ENCODE peak calls at places on chromosomes 5 and 9, in ten cellular contexts. E, F, Y, I, K, B, V, Z, Q and O are unnamed samples.

GRCh38 chr9:70285246-70285645 is 26.5 kb downstream of the SMC5 start:
- DNase-seq in E (no peak), F (no peak), Y (no peak), I (no peak), K (no peak), B (no peak), V (no peak), Z (no peak), Q (no peak), O (peak)

GRCh38 chr5:91194861-91195460 is 188.2 kb downstream of the ARRDC3 start:
- DNase-seq in E (no peak), F (no peak), Y (no peak), I (no peak), K (no peak), B (no peak), V (no peak), Z (no peak), Q (no peak), O (no peak)

GRCh38 chr9:133730994-133731715 is 7.0 kb downstream of the SARDH start:
- DNase-seq in E (no peak), F (no peak), Y (no peak), I (peak), K (no peak), B (no peak), V (no peak), Z (no peak), Q (no peak), O (no peak)

GRCh38 chr5:88692979-88693932 is 189.7 kb downstream of the MEF2C start:
- DNase-seq in E (no peak), F (no peak), Y (no peak), I (no peak), K (no peak), B (no peak), V (no peak), Z (no peak), Q (no peak), O (no peak)

GRCh38 chr9:70170151-70170795 is 88.5 kb upstream of the SMC5 start:
- DNase-seq in E (no peak), F (no peak), Y (no peak), I (peak), K (no peak), B (no peak), V (no peak), Z (no peak), Q (no peak), O (no peak)

GRCh38 chr5:147223951-147224791 is 10.7 kb upstream of the STK32A start:
- DNase-seq in E (no peak), F (no peak), Y (peak), I (peak), K (peak), B (peak), V (no peak), Z (no peak), Q (no peak), O (peak)

GRCh38 chr5:149488645-149489306 is 62.5 kb downstream of the CSNK1A1 start:
- DNase-seq in E (no peak), F (no peak), Y (peak), I (no peak), K (no peak), B (no peak), V (no peak), Z (no peak), Q (no peak), O (peak)

GRCh38 chr5:53126514-53126913 is 17.0 kb upstream of the MOCS2 start:
- DNase-seq in E (no peak), F (no peak), Y (peak), I (no peak), K (no peak), B (peak), V (no peak), Z (no peak), Q (no peak), O (no peak)

GRCh38 chr5:84385705-84386104 is 1.0 kb upstream of the EDIL3 start:
- DNase-seq in E (no peak), F (no peak), Y (no peak), I (no peak), K (no peak), B (no peak), V (no peak), Z (no peak), Q (no peak), O (no peak)

GRCh38 chr9:112076814-112077213 is 98.3 kb downstream of the SUSD1 start:
- DNase-seq in E (no peak), F (no peak), Y (no peak), I (no peak), K (no peak), B (no peak), V (no peak), Z (no peak), Q (no peak), O (no peak)

GRCh38 chr9:2017209-2017458 is 2.0 kb downstream of the SMARCA2 start:
- DNase-seq in E (peak), F (no peak), Y (no peak), I (no peak), K (no peak), B (no peak), V (no peak), Z (no peak), Q (no peak), O (no peak)

GRCh38 chr5:55603947-55604346 is 69.2 kb upstream of the PLPP1 start:
- DNase-seq in E (peak), F (no peak), Y (no peak), I (no peak), K (no peak), B (no peak), V (no peak), Z (no peak), Q (no peak), O (peak)

GRCh38 chr9:124133752-124134151 is 122.2 kb downstream of the LHX2 start:
- DNase-seq in E (peak), F (no peak), Y (peak), I (peak), K (no peak), B (no peak), V (peak), Z (no peak), Q (peak), O (peak)

GRCh38 chr5:151068571-151069197 is 12.2 kb downstream of the TNIP1 start:
- DNase-seq in E (no peak), F (no peak), Y (no peak), I (no peak), K (no peak), B (no peak), V (no peak), Z (peak), Q (no peak), O (no peak)

GRCh38 chr9:34606190-34606589 is 5.7 kb downstream of the RPP25L start:
- DNase-seq in E (no peak), F (no peak), Y (no peak), I (no peak), K (no peak), B (no peak), V (no peak), Z (no peak), Q (no peak), O (no peak)